ENCODE peak calls at places on chromosomes 2 and 18, in six cellular contexts. K is cardiac fibroblast, O is keratinocyte, G is HCT116, R is fibroblast of the aortic adventitia, X is fibroblast of mammary gland. L is an unnamed sample.

GRCh38 chr18:55489034-55489741 is 98.8 kb downstream of the TCF4 start:
- DNase-seq in K (no peak), O (no peak), G (no peak), R (no peak), X (no peak), L (no peak)

GRCh38 chr2:159094173-159094737 is 125.8 kb downstream of the TANC1 start:
- DNase-seq in K (peak; percentile 90), O (no peak), G (no peak), R (peak; percentile 72), X (peak; percentile 83), L (peak; percentile 99)

GRCh38 chr2:68742638-68743037 is 8.0 kb downstream of the ARHGAP25 start:
- DNase-seq in K (no peak), O (no peak), G (no peak), R (no peak), X (no peak), L (no peak)

GRCh38 chr2:3960106-3960505 is 256.7 kb downstream of the DCDC2C start:
- DNase-seq in K (no peak), O (no peak), G (no peak), R (no peak), X (no peak), L (no peak)

GRCh38 chr2:3837086-3837485 is 133.7 kb downstream of the DCDC2C start:
- DNase-seq in K (no peak), O (no peak), G (no peak), R (no peak), X (no peak), L (no peak)

GRCh38 chr2:204984421-204984925 is 439.2 kb downstream of the PARD3B start:
- DNase-seq in K (no peak), O (no peak), G (no peak), R (no peak), X (peak; percentile 8), L (no peak)

GRCh38 chr2:104854507-104855173 is 725 bp downstream of the POU3F3 start:
- DNase-seq in K (no peak), O (no peak), G (no peak), R (no peak), X (no peak), L (no peak)

GRCh38 chr2:215299337-215299859 is 12.5 kb upstream of the ATIC start:
- DNase-seq in K (peak; percentile 14), O (no peak), G (no peak), R (no peak), X (no peak), L (no peak)

GRCh38 chr18:62496262-62496661 is 26.6 kb upstream of the ZCCHC2 start:
- DNase-seq in K (no peak), O (no peak), G (no peak), R (no peak), X (no peak), L (no peak)

GRCh38 chr2:176852667-176853066 is 359.9 kb upstream of the HNRNPA3 start:
- DNase-seq in K (no peak), O (no peak), G (no peak), R (no peak), X (no peak), L (no peak)

GRCh38 chr2:19349911-19350677 is 8.3 kb downstream of the OSR1 start:
- DNase-seq in K (peak; percentile 58), O (no peak), G (peak; percentile 29), R (peak; percentile 58), X (no peak), L (no peak)

GRCh38 chr2:20356042-20356441 is 5.4 kb upstream of the PUM2 start:
- DNase-seq in K (peak; percentile 69), O (peak; percentile 92), G (no peak), R (peak; percentile 92), X (peak; percentile 95), L (peak; percentile 94)

GRCh38 chr18:9130195-9130594 is 6.4 kb upstream of the ANKRD12 start:
- DNase-seq in K (no peak), O (no peak), G (no peak), R (no peak), X (no peak), L (no peak)

GRCh38 chr2:6913415-6914157 is 3.6 kb upstream of the RNF144A start:
- DNase-seq in K (no peak), O (no peak), G (no peak), R (no peak), X (no peak), L (no peak)

GRCh38 chr2:54038835-54039234 is 68.0 kb upstream of the PSME4 start:
- DNase-seq in K (no peak), O (no peak), G (peak; percentile 19), R (no peak), X (peak; percentile 70), L (no peak)

GRCh38 chr18:74529811-74530583 is 4.3 kb upstream of the CNDP1 start:
- DNase-seq in K (no peak), O (no peak), G (no peak), R (no peak), X (no peak), L (no peak)

GRCh38 chr2:189662674-189663226 is 1.5 kb downstream of the ASNSD1 start:
- DNase-seq in K (no peak), O (no peak), G (no peak), R (no peak), X (no peak), L (no peak)

GRCh38 chr2:171515672-171516298 is 6.5 kb upstream of the CYBRD1 start:
- DNase-seq in K (peak; percentile 71), O (no peak), G (no peak), R (peak; percentile 90), X (peak; percentile 85), L (peak; percentile 25)

GRCh38 chr2:100707016-100707947 is 112.7 kb upstream of the NPAS2 start:
- DNase-seq in K (no peak), O (no peak), G (no peak), R (no peak), X (no peak), L (no peak)

GRCh38 chr2:241775223-241776177 is 1.1 kb upstream of the GAL3ST2 start:
- DNase-seq in K (no peak), O (no peak), G (no peak), R (no peak), X (no peak), L (no peak)

DNA sequence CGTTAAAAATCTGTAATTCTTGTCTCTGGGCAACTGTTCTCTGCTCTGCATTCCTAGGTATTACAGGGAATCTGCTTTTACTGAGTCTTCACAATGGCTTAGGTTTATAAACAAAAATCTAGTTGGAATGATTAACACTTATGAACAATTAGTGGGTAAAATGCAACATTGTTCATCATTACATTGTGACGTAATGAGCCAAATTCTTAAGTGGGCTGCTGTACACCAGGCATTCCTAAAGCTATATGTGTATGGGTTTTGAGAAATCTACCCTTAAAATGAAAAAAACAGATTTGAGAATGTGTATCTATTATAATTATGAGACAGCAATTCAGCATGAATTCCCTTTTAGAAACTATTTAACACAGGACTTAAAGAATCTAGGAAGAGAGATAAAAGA is 41.5 kb upstream of the ERBB4 start:
- DNase-seq in K (no peak), O (no peak), G (no peak), R (no peak), X (no peak), L (no peak)
- TF ChIP-seq CTCF in K (no peak), O (no peak), G (no peak), R (no peak), X (no peak), L (no peak)

DNA sequence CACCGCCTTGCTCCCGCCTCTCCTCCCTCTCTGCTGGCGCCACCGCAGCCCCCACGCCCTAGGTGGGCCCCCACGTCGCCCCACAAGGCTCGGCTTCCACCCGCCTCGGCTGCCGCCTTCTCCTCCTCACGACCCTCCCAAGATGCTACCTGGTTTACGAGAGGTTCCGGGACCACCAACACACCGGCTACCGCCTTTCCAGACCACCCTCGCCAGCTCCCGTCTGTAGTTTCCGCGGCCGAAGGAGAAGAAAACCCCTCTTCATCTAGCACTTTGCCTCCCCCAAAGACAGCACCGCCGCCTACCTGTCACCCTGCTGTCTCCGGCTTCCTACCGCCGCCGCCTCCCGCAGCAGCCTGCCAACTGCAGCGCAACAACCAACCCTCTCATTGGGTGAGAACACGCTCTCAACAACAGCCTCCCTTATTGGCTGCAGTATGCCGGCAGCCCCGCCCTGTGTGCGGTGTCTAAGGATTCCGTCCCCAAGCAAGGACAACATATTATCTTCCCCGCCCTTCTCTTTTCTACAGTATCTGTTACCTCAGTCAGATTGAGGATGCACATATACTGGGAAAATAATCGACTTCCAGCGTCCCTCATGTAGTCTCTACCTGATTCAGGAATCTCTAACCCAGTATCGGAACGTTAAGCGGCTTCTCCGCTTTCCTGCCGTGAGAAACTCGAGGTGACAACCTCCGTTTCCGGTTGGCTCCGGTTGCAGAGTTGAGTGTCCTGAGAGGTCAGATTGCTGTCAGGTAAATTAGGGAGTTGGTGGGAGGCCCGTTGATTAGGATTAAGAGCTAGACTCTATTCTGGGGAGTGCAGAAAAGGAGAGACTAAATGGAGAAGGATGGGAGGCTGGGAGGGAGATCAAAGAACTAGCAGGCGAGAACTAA is at the start of the genes HYCC2 and NDUFB3:
- DNase-seq in K (peak; percentile 95), O (peak; percentile 81), G (peak; percentile 92), R (peak; percentile 95), X (peak; percentile 92), L (peak; percentile 96)
- TF ChIP-seq CTCF in K (peak; percentile 29), O (peak; percentile 50), G (peak; percentile 11), R (peak; percentile 35), X (peak; percentile 11), L (peak; percentile 20)

GRCh38 chr2:203812294-203813221 is 55.0 kb upstream of the CTLA4 start:
- DNase-seq in K (no peak), O (no peak), G (no peak), R (no peak), X (no peak), L (no peak)

GRCh38 chr2:203817147-203817546 is 50.4 kb upstream of the CTLA4 start:
- DNase-seq in K (no peak), O (no peak), G (no peak), R (no peak), X (no peak), L (no peak)

GRCh38 chr2:203815541-203815898 is 52.1 kb upstream of the CTLA4 start:
- DNase-seq in K (no peak), O (no peak), G (no peak), R (no peak), X (no peak), L (no peak)

GRCh38 chr2:203813684-203814083 is 53.9 kb upstream of the CTLA4 start:
- DNase-seq in K (no peak), O (no peak), G (no peak), R (no peak), X (no peak), L (no peak)

GRCh38 chr2:203814661-203815540 is 52.7 kb upstream of the CTLA4 start:
- DNase-seq in K (peak; percentile 91), O (peak; percentile 21), G (peak; percentile 50), R (peak; percentile 89), X (peak; percentile 85), L (peak; percentile 77)
- TF ChIP-seq CTCF in K (peak; percentile 74), O (peak; percentile 63), G (peak; percentile 66), R (peak; percentile 82), X (peak; percentile 82), L (peak; percentile 76)

GRCh38 chr2:148885209-148885608 is 10.2 kb downstream of the KIF5C start:
- DNase-seq in K (no peak), O (no peak), G (no peak), R (no peak), X (no peak), L (no peak)

GRCh38 chr2:148887349-148888002 is 12.4 kb downstream of the KIF5C start:
- DNase-seq in K (no peak), O (no peak), G (no peak), R (no peak), X (no peak), L (no peak)

GRCh38 chr2:148885988-148886387 is 11.0 kb downstream of the KIF5C start:
- DNase-seq in K (no peak), O (no peak), G (no peak), R (no peak), X (no peak), L (no peak)

GRCh38 chr2:148893906-148894305 is 18.9 kb downstream of the KIF5C start:
- DNase-seq in K (no peak), O (no peak), G (no peak), R (no peak), X (no peak), L (no peak)

GRCh38 chr2:148888003-148888501 is 13.0 kb downstream of the KIF5C start:
- DNase-seq in K (no peak), O (no peak), G (no peak), R (no peak), X (no peak), L (no peak)
- TF ChIP-seq CTCF in K (no peak), O (no peak), G (no peak), R (no peak), X (no peak), L (no peak)

L was measured in fibroblast of villous mesenchyme.